ENCODE peak calls at places on chromosomes 3 and 15, in nine cellular contexts. One of them, this sample, is unnamed.

GRCh38 chr3:79247367-79248103 is 520.3 kb downstream of the ROBO1 start:
- DNase-seq in non-pigmented ciliary epithelial cell: peak; percentile 44
- DNase-seq in head of caudate nucleus: no peak
- DNase-seq in kidney tubule cell: peak; percentile 1
- DNase-seq in small intestine: no peak
- DNase-seq in anterior cingulate cortex: no peak
- DNase-seq in HCT116: no peak
- DNase-seq in right cardiac atrium: peak; percentile 46
- DNase-seq in NCI-H2081: no peak
- DNase-seq in this sample: peak; percentile 71

GRCh38 chr3:157239082-157239704 is 79.2 kb upstream of the CCNL1 start:
- DNase-seq in non-pigmented ciliary epithelial cell: no peak
- DNase-seq in head of caudate nucleus: peak; percentile 73
- DNase-seq in kidney tubule cell: peak; percentile 65
- DNase-seq in small intestine: peak; percentile 73
- DNase-seq in anterior cingulate cortex: peak; percentile 57
- DNase-seq in HCT116: peak; percentile 46
- DNase-seq in right cardiac atrium: peak; percentile 82
- DNase-seq in NCI-H2081: peak; percentile 72
- DNase-seq in this sample: peak; percentile 52

GRCh38 chr3:135034291-135034768 is 239.3 kb downstream of the EPHB1 start:
- DNase-seq in non-pigmented ciliary epithelial cell: no peak
- DNase-seq in head of caudate nucleus: no peak
- DNase-seq in kidney tubule cell: peak; percentile 77
- DNase-seq in small intestine: peak; percentile 48
- DNase-seq in anterior cingulate cortex: no peak
- DNase-seq in HCT116: no peak
- DNase-seq in right cardiac atrium: no peak
- DNase-seq in NCI-H2081: no peak
- DNase-seq in this sample: no peak

GRCh38 chr15:71761649-71762048 is 48.7 kb upstream of the NR2E3 start:
- DNase-seq in non-pigmented ciliary epithelial cell: no peak
- DNase-seq in head of caudate nucleus: no peak
- DNase-seq in kidney tubule cell: peak; percentile 98
- DNase-seq in small intestine: peak; percentile 90
- DNase-seq in anterior cingulate cortex: no peak
- DNase-seq in HCT116: peak; percentile 76
- DNase-seq in right cardiac atrium: peak; percentile 69
- DNase-seq in NCI-H2081: no peak
- DNase-seq in this sample: no peak

GRCh38 chr15:83458396-83458795 is 11.3 kb downstream of the SH3GL3 start:
- DNase-seq in non-pigmented ciliary epithelial cell: no peak
- DNase-seq in head of caudate nucleus: no peak
- DNase-seq in kidney tubule cell: no peak
- DNase-seq in small intestine: no peak
- DNase-seq in anterior cingulate cortex: no peak
- DNase-seq in HCT116: no peak
- DNase-seq in right cardiac atrium: no peak
- DNase-seq in NCI-H2081: no peak
- DNase-seq in this sample: no peak

GRCh38 chr3:177816667-177817208 is 619.5 kb upstream of the TBL1XR1 start:
- DNase-seq in non-pigmented ciliary epithelial cell: peak; percentile 88
- DNase-seq in head of caudate nucleus: no peak
- DNase-seq in kidney tubule cell: peak; percentile 97
- DNase-seq in small intestine: no peak
- DNase-seq in anterior cingulate cortex: no peak
- DNase-seq in HCT116: peak; percentile 44
- DNase-seq in right cardiac atrium: no peak
- DNase-seq in NCI-H2081: no peak
- DNase-seq in this sample: no peak

GRCh38 chr3:14513566-14514322 is 26.4 kb downstream of the GRIP2 start:
- DNase-seq in non-pigmented ciliary epithelial cell: no peak
- DNase-seq in head of caudate nucleus: no peak
- DNase-seq in kidney tubule cell: no peak
- DNase-seq in small intestine: no peak
- DNase-seq in anterior cingulate cortex: no peak
- DNase-seq in HCT116: no peak
- DNase-seq in right cardiac atrium: peak; percentile 15
- DNase-seq in NCI-H2081: no peak
- DNase-seq in this sample: no peak

GRCh38 chr3:26647078-26647477 is 24.5 kb downstream of the LRRC3B start:
- DNase-seq in non-pigmented ciliary epithelial cell: no peak
- DNase-seq in head of caudate nucleus: no peak
- DNase-seq in kidney tubule cell: no peak
- DNase-seq in small intestine: no peak
- DNase-seq in anterior cingulate cortex: no peak
- DNase-seq in HCT116: no peak
- DNase-seq in right cardiac atrium: no peak
- DNase-seq in NCI-H2081: no peak
- DNase-seq in this sample: no peak

GRCh38 chr15:42914728-42915497 is 5.7 kb downstream of the TTBK2 start:
- DNase-seq in non-pigmented ciliary epithelial cell: no peak
- DNase-seq in head of caudate nucleus: no peak
- DNase-seq in kidney tubule cell: peak; percentile 13
- DNase-seq in small intestine: no peak
- DNase-seq in anterior cingulate cortex: no peak
- DNase-seq in HCT116: no peak
- DNase-seq in right cardiac atrium: no peak
- DNase-seq in NCI-H2081: no peak
- DNase-seq in this sample: no peak

GRCh38 chr3:155805802-155806618 is at the start of gene C3orf33:
- DNase-seq in non-pigmented ciliary epithelial cell: no peak
- DNase-seq in head of caudate nucleus: peak; percentile 69
- DNase-seq in kidney tubule cell: peak; percentile 74
- DNase-seq in small intestine: peak; percentile 76
- DNase-seq in anterior cingulate cortex: peak; percentile 71
- DNase-seq in HCT116: peak; percentile 41
- DNase-seq in right cardiac atrium: peak; percentile 92
- DNase-seq in NCI-H2081: peak; percentile 72
- DNase-seq in this sample: peak; percentile 51

GRCh38 chr3:168249539-168250414 is 154.1 kb upstream of the GOLIM4 start:
- DNase-seq in non-pigmented ciliary epithelial cell: no peak
- DNase-seq in head of caudate nucleus: peak; percentile 73
- DNase-seq in kidney tubule cell: peak; percentile 81
- DNase-seq in small intestine: peak; percentile 56
- DNase-seq in anterior cingulate cortex: peak; percentile 71
- DNase-seq in HCT116: peak; percentile 36
- DNase-seq in right cardiac atrium: peak; percentile 88
- DNase-seq in NCI-H2081: peak; percentile 91
- DNase-seq in this sample: peak; percentile 88

GRCh38 chr3:17025594-17026139 is 140.9 kb downstream of the PLCL2 start:
- DNase-seq in non-pigmented ciliary epithelial cell: no peak
- DNase-seq in head of caudate nucleus: no peak
- DNase-seq in kidney tubule cell: no peak
- DNase-seq in small intestine: no peak
- DNase-seq in anterior cingulate cortex: no peak
- DNase-seq in HCT116: no peak
- DNase-seq in right cardiac atrium: no peak
- DNase-seq in NCI-H2081: no peak
- DNase-seq in this sample: no peak

GRCh38 chr3:157518881-157519280 is 15.7 kb upstream of the VEPH1 start:
- DNase-seq in non-pigmented ciliary epithelial cell: no peak
- DNase-seq in head of caudate nucleus: no peak
- DNase-seq in kidney tubule cell: no peak
- DNase-seq in small intestine: no peak
- DNase-seq in anterior cingulate cortex: no peak
- DNase-seq in HCT116: no peak
- DNase-seq in right cardiac atrium: no peak
- DNase-seq in NCI-H2081: no peak
- DNase-seq in this sample: no peak

GRCh38 chr3:117145677-117146076 is 436.1 kb downstream of the TUSC7 start:
- DNase-seq in non-pigmented ciliary epithelial cell: no peak
- DNase-seq in head of caudate nucleus: no peak
- DNase-seq in kidney tubule cell: no peak
- DNase-seq in small intestine: no peak
- DNase-seq in anterior cingulate cortex: no peak
- DNase-seq in HCT116: no peak
- DNase-seq in right cardiac atrium: no peak
- DNase-seq in NCI-H2081: no peak
- DNase-seq in this sample: no peak

This sample was measured in NCI-H446.